ENCODE peak calls at places on chromosome 6, in nine cellular contexts. One of them, this sample, is unnamed. For H3K36me3, the result is how much of the 10 kb centered on the place peaks cover.

GRCh38 chr6:1286972-1287600 is 24.8 kb upstream of the FOXQ1 start:
- DNase-seq in mammary epithelial cell: peak
- DNase-seq in OCI-LY7: no peak
- DNase-seq in breast epithelium: peak
- DNase-seq in heart right ventricle: no peak
- DNase-seq in brain microvascular endothelial cell: peak
- DNase-seq in Panc1: no peak
- DNase-seq in fibroblast of lung: peak
- DNase-seq in adipocyte: peak
- DNase-seq in this sample: peak

GRCh38 chr6:80638222-80639055 is 532.0 kb downstream of the BCKDHB start:
- DNase-seq in OCI-LY7: no peak
- DNase-seq in Panc1: peak
- DNase-seq in adipocyte: peak
- DNase-seq in breast epithelium: peak
- DNase-seq in fibroblast of lung: peak
- DNase-seq in brain microvascular endothelial cell: peak
- DNase-seq in mammary epithelial cell: peak
- DNase-seq in heart right ventricle: no peak
- DNase-seq in this sample: peak

GRCh38 chr6:24686408-24686807 is 19.5 kb downstream of the ACOT13 start:
- DNase-seq in mammary epithelial cell: no peak
- DNase-seq in fibroblast of lung: no peak
- DNase-seq in breast epithelium: no peak
- DNase-seq in adipocyte: no peak
- DNase-seq in heart right ventricle: no peak
- DNase-seq in brain microvascular endothelial cell: no peak
- DNase-seq in Panc1: no peak
- DNase-seq in OCI-LY7: no peak
- DNase-seq in this sample: no peak

GRCh38 chr6:20236899-20237600 is 24.8 kb upstream of the MBOAT1 start:
- DNase-seq in brain microvascular endothelial cell: no peak
- DNase-seq in OCI-LY7: no peak
- DNase-seq in breast epithelium: no peak
- DNase-seq in mammary epithelial cell: no peak
- DNase-seq in Panc1: no peak
- DNase-seq in adipocyte: no peak
- DNase-seq in fibroblast of lung: no peak
- DNase-seq in heart right ventricle: no peak
- DNase-seq in this sample: no peak

GRCh38 chr6:19842030-19842429 is 4.9 kb downstream of the ID4 start:
- DNase-seq in fibroblast of lung: no peak
- DNase-seq in heart right ventricle: no peak
- DNase-seq in mammary epithelial cell: no peak
- DNase-seq in breast epithelium: no peak
- DNase-seq in brain microvascular endothelial cell: no peak
- DNase-seq in Panc1: no peak
- DNase-seq in OCI-LY7: no peak
- DNase-seq in adipocyte: no peak
- DNase-seq in this sample: no peak

GRCh38 chr6:51934098-51934497 is 153.3 kb downstream of the PKHD1 start:
- DNase-seq in brain microvascular endothelial cell: no peak
- DNase-seq in fibroblast of lung: no peak
- DNase-seq in adipocyte: no peak
- DNase-seq in heart right ventricle: no peak
- DNase-seq in OCI-LY7: peak
- DNase-seq in mammary epithelial cell: no peak
- DNase-seq in breast epithelium: no peak
- DNase-seq in Panc1: no peak
- DNase-seq in this sample: no peak

GRCh38 chr6:39980839-39981580 is 46.7 kb upstream of the MOCS1 start:
- DNase-seq in Panc1: no peak
- DNase-seq in brain microvascular endothelial cell: peak
- DNase-seq in mammary epithelial cell: peak
- DNase-seq in breast epithelium: peak
- DNase-seq in adipocyte: peak
- DNase-seq in OCI-LY7: peak
- DNase-seq in heart right ventricle: no peak
- DNase-seq in fibroblast of lung: peak
- DNase-seq in this sample: no peak

GRCh38 chr6:151847064-151847463 is 39.6 kb downstream of the ESR1 start:
- DNase-seq in mammary epithelial cell: peak
- DNase-seq in breast epithelium: no peak
- DNase-seq in adipocyte: peak
- DNase-seq in OCI-LY7: peak
- DNase-seq in brain microvascular endothelial cell: peak
- DNase-seq in heart right ventricle: no peak
- DNase-seq in Panc1: no peak
- DNase-seq in fibroblast of lung: peak
- DNase-seq in this sample: peak

GRCh38 chr6:491233-491632 is 99.7 kb downstream of the IRF4 start:
- DNase-seq in brain microvascular endothelial cell: no peak
- DNase-seq in fibroblast of lung: peak
- DNase-seq in breast epithelium: no peak
- DNase-seq in adipocyte: peak
- DNase-seq in Panc1: no peak
- DNase-seq in mammary epithelial cell: no peak
- DNase-seq in heart right ventricle: no peak
- DNase-seq in OCI-LY7: no peak
- DNase-seq in this sample: no peak

GRCh38 chr6:116218172-116218633 is 35.7 kb downstream of the TSPYL4 start:
- DNase-seq in OCI-LY7: peak
- DNase-seq in heart right ventricle: no peak
- DNase-seq in brain microvascular endothelial cell: no peak
- DNase-seq in adipocyte: peak
- DNase-seq in Panc1: no peak
- DNase-seq in breast epithelium: no peak
- DNase-seq in fibroblast of lung: no peak
- DNase-seq in mammary epithelial cell: no peak
- DNase-seq in this sample: no peak

GRCh38 chr6:144158133-144158532 is 7.8 kb downstream of the STX11 start:
- DNase-seq in adipocyte: peak
- DNase-seq in Panc1: no peak
- DNase-seq in brain microvascular endothelial cell: peak
- DNase-seq in fibroblast of lung: peak
- DNase-seq in heart right ventricle: no peak
- DNase-seq in breast epithelium: peak
- DNase-seq in OCI-LY7: no peak
- DNase-seq in mammary epithelial cell: peak
- DNase-seq in this sample: peak

DNA sequence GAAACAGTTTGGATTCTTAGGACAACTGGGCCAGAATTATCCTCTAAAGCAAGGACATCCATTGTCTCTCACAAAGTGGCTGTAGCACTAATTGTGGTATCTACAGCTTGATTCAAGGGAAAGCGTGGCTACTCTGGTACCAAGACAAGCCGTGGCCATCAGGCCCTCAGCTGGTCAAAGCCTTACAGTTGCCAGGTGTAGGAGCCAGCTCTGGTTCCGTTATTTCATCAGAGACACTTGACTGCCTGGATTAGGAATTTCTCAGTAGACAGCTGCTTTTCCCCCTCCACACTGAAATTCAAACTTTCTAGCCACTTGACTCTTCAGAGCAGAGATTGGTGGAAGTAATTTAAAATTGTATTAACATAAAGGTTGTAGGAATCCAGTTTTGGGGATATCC is 104.2 kb downstream of the ANKS1A start:
- DNase-seq in brain microvascular endothelial cell: no peak
- DNase-seq in OCI-LY7: no peak
- DNase-seq in fibroblast of lung: no peak
- DNase-seq in mammary epithelial cell: no peak
- DNase-seq in Panc1: no peak
- DNase-seq in heart right ventricle: no peak
- DNase-seq in breast epithelium: no peak
- DNase-seq in adipocyte: no peak
- DNase-seq in this sample: no peak
- H3K36me3 ChIP-seq in brain microvascular endothelial cell: under half
- H3K36me3 ChIP-seq in OCI-LY7: under half
- H3K36me3 ChIP-seq in fibroblast of lung: under half
- H3K36me3 ChIP-seq in mammary epithelial cell: under half
- H3K36me3 ChIP-seq in Panc1: under half
- H3K36me3 ChIP-seq in heart right ventricle: half or more
- H3K36me3 ChIP-seq in breast epithelium: under half
- H3K36me3 ChIP-seq in adipocyte: under half
- H3K36me3 ChIP-seq in this sample: under half

DNA sequence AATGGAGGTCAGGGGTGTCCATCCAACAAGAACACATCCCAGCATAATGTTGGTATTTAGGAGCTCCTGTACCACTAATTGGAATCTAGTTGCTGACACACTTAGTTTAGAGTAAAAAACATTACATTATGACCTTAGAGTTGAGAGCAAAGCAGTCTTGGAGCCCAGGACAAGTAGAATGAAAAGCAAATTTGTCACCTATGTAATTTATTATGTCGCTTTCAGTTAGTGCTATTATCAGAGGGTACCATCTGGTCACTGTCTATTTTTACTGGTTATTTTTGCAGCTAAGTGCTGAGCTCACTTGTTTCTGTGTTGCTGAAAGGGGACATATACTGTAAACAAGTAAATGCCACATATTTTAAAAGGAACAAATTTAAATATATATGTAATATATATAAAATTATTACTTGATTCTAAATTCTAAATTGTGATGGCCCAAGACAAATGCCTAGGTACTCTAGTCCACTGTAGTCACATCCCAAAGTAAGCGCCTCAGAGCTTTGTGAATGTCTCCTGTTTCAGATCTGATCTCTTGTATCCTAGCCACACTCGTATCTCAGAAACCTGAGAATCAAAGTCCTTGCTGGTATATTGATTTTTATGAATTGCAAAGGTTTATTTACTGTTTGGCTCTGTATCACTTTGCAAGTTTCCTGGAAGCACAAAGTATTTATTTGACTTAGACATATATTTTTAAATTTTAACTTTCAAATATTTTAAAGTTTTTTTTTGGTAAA is 148.6 kb upstream of the MAN1A1 start:
- DNase-seq in brain microvascular endothelial cell: no peak
- DNase-seq in Panc1: no peak
- DNase-seq in adipocyte: no peak
- DNase-seq in mammary epithelial cell: no peak
- DNase-seq in OCI-LY7: no peak
- DNase-seq in fibroblast of lung: no peak
- DNase-seq in breast epithelium: no peak
- DNase-seq in heart right ventricle: no peak
- DNase-seq in this sample: no peak
- H3K36me3 ChIP-seq in brain microvascular endothelial cell: under half
- H3K36me3 ChIP-seq in Panc1: under half
- H3K36me3 ChIP-seq in adipocyte: under half
- H3K36me3 ChIP-seq in mammary epithelial cell: under half
- H3K36me3 ChIP-seq in OCI-LY7: under half
- H3K36me3 ChIP-seq in fibroblast of lung: under half
- H3K36me3 ChIP-seq in breast epithelium: under half
- H3K36me3 ChIP-seq in heart right ventricle: under half
- H3K36me3 ChIP-seq in this sample: under half

DNA sequence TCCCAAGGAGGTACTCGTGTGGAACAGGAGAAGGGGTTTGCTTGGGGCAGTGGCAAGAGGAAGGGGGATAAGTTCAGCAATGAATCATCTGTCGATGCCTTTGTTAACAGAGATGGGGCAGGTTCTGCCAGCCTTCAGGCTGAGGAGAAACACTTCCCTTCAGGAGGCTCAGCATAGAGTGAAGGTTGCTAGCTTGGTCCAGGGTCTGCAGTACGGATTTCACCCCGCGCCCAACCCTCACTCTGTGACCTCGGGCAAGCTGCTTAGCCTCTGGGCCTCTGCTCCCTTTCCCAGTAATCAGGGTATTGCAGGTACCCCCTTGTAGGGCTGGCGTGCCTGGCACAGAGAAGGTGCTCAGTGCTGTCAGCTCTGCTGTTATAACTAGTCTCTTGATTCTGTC is 7.5 kb downstream of the CAPN11 start:
- DNase-seq in fibroblast of lung: no peak
- DNase-seq in OCI-LY7: no peak
- DNase-seq in heart right ventricle: no peak
- DNase-seq in brain microvascular endothelial cell: no peak
- DNase-seq in breast epithelium: no peak
- DNase-seq in adipocyte: no peak
- DNase-seq in Panc1: no peak
- DNase-seq in mammary epithelial cell: no peak
- DNase-seq in this sample: no peak
- H3K36me3 ChIP-seq in fibroblast of lung: under half
- H3K36me3 ChIP-seq in OCI-LY7: under half
- H3K36me3 ChIP-seq in heart right ventricle: under half
- H3K36me3 ChIP-seq in brain microvascular endothelial cell: under half
- H3K36me3 ChIP-seq in breast epithelium: under half
- H3K36me3 ChIP-seq in adipocyte: under half
- H3K36me3 ChIP-seq in Panc1: under half
- H3K36me3 ChIP-seq in mammary epithelial cell: under half
- H3K36me3 ChIP-seq in this sample: under half

GRCh38 chr6:126016591-126016990 is 30.3 kb downstream of the TRMT11 start:
- DNase-seq in adipocyte: no peak
- DNase-seq in breast epithelium: no peak
- DNase-seq in heart right ventricle: no peak
- DNase-seq in OCI-LY7: no peak
- DNase-seq in fibroblast of lung: no peak
- DNase-seq in mammary epithelial cell: no peak
- DNase-seq in Panc1: no peak
- DNase-seq in brain microvascular endothelial cell: no peak
- DNase-seq in this sample: no peak

GRCh38 chr6:126017668-126018067 is 31.3 kb downstream of the TRMT11 start:
- DNase-seq in fibroblast of lung: no peak
- DNase-seq in OCI-LY7: no peak
- DNase-seq in heart right ventricle: no peak
- DNase-seq in brain microvascular endothelial cell: no peak
- DNase-seq in breast epithelium: no peak
- DNase-seq in mammary epithelial cell: no peak
- DNase-seq in Panc1: no peak
- DNase-seq in adipocyte: no peak
- DNase-seq in this sample: no peak

GRCh38 chr6:126015869-126016268 is 29.5 kb downstream of the TRMT11 start:
- DNase-seq in OCI-LY7: no peak
- DNase-seq in Panc1: no peak
- DNase-seq in mammary epithelial cell: peak
- DNase-seq in brain microvascular endothelial cell: peak
- DNase-seq in heart right ventricle: no peak
- DNase-seq in adipocyte: no peak
- DNase-seq in breast epithelium: no peak
- DNase-seq in fibroblast of lung: peak
- DNase-seq in this sample: no peak

DNA sequence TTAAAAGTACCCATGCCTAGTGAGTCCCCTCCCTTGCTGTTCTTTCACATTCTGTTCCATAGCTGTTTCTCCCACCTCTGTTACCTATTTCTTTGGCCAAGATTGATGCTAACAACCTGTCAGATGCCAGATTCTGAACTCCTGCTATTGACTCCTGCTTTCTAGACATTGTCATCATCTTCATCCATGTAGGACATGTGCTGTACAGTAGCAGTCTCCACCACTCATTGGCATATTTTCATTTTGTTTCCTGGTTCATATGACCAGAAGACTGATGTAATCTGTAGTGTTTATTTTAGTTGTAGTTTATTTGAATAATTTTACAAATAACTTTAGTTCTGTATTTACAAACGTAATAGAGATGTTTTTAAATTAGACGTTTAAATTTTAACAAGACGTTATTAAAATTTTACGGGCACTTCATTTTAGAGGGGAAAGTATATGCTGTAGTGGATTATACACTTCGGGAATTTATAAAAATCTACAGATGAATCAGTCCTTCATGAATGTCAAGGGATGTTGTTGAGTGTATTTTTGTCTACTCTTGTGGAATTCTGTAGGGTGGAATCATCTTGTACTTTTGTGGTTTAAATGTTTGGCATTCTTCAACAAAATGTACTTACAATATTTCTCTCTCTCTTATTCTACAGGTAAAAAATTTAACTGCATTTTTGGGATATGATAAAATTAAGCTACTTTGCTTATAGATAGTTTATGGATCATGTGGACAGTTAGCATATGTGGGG is 34.1 kb downstream of the TRMT11 start:
- DNase-seq in OCI-LY7: no peak
- DNase-seq in heart right ventricle: no peak
- DNase-seq in Panc1: no peak
- DNase-seq in breast epithelium: no peak
- DNase-seq in brain microvascular endothelial cell: no peak
- DNase-seq in adipocyte: no peak
- DNase-seq in mammary epithelial cell: no peak
- DNase-seq in fibroblast of lung: peak
- DNase-seq in this sample: no peak
- H3K36me3 ChIP-seq in OCI-LY7: half or more
- H3K36me3 ChIP-seq in heart right ventricle: half or more
- H3K36me3 ChIP-seq in Panc1: under half
- H3K36me3 ChIP-seq in breast epithelium: under half
- H3K36me3 ChIP-seq in brain microvascular endothelial cell: under half
- H3K36me3 ChIP-seq in adipocyte: half or more
- H3K36me3 ChIP-seq in mammary epithelial cell: under half
- H3K36me3 ChIP-seq in fibroblast of lung: under half
- H3K36me3 ChIP-seq in this sample: under half